ENCODE peak calls at places on chromosomes 3 and 15, in ten cellular contexts. F, B, I, J, U, D, T, Y, G and R are unnamed samples.

GRCh38 chr3:64011685-64012084 is 11.6 kb downstream of the PSMD6 start:
- DNase-seq in F (no peak), B (no peak), I (no peak), J (no peak), U (no peak), D (peak), T (no peak), Y (no peak), G (no peak), R (peak)

GRCh38 chr3:4750306-4751056 is 228.8 kb upstream of the BHLHE40 start:
- DNase-seq in F (peak), B (no peak), I (no peak), J (no peak), U (peak), D (peak), T (no peak), Y (peak), G (no peak), R (peak)

GRCh38 chr3:106277731-106278130 is 408.9 kb upstream of the CBLB start:
- DNase-seq in F (no peak), B (no peak), I (no peak), J (no peak), U (no peak), D (no peak), T (no peak), Y (no peak), G (no peak), R (no peak)

GRCh38 chr3:163218336-163218735 is 1721.7 kb downstream of the OTOL1 start:
- DNase-seq in F (no peak), B (no peak), I (no peak), J (no peak), U (no peak), D (no peak), T (no peak), Y (no peak), G (no peak), R (no peak)

GRCh38 chr3:127953636-127954035 is 38.6 kb downstream of the KBTBD12 start:
- DNase-seq in F (no peak), B (no peak), I (no peak), J (no peak), U (no peak), D (peak), T (no peak), Y (no peak), G (no peak), R (peak)

GRCh38 chr15:63371297-63371918 is 10.2 kb downstream of the CA12 start:
- DNase-seq in F (peak), B (peak), I (peak), J (no peak), U (no peak), D (peak), T (no peak), Y (peak), G (no peak), R (peak)

GRCh38 chr3:152121292-152121654 is 147.5 kb upstream of the MBNL1 start:
- DNase-seq in F (no peak), B (peak), I (peak), J (no peak), U (no peak), D (peak), T (peak), Y (no peak), G (no peak), R (peak)

GRCh38 chr3:47013231-47013630 is 33.8 kb downstream of the NBEAL2 start:
- DNase-seq in F (no peak), B (no peak), I (no peak), J (peak), U (no peak), D (no peak), T (no peak), Y (no peak), G (no peak), R (no peak)

GRCh38 chr3:151146071-151146730 is 56.8 kb downstream of the GPR171 start:
- DNase-seq in F (peak), B (no peak), I (peak), J (peak), U (peak), D (peak), T (peak), Y (peak), G (peak), R (peak)

GRCh38 chr3:171427771-171428320 is 32.4 kb downstream of the TNIK start:
- DNase-seq in F (peak), B (no peak), I (no peak), J (no peak), U (no peak), D (no peak), T (no peak), Y (no peak), G (peak), R (no peak)

GRCh38 chr3:69324362-69325025 is 61.4 kb downstream of the FRMD4B start:
- DNase-seq in F (peak), B (no peak), I (no peak), J (no peak), U (no peak), D (no peak), T (no peak), Y (no peak), G (peak), R (peak)

GRCh38 chr3:27533718-27534578 is 49.8 kb upstream of the SLC4A7 start:
- DNase-seq in F (peak), B (peak), I (peak), J (peak), U (peak), D (peak), T (peak), Y (peak), G (peak), R (peak)

GRCh38 chr3:189677667-189678066 is 46.5 kb downstream of the TP63 start:
- DNase-seq in F (no peak), B (no peak), I (no peak), J (no peak), U (no peak), D (no peak), T (no peak), Y (no peak), G (no peak), R (no peak)

GRCh38 chr15:31484986-31485385 is 158.4 kb downstream of the KLF13 start:
- DNase-seq in F (no peak), B (no peak), I (no peak), J (peak), U (peak), D (no peak), T (no peak), Y (no peak), G (no peak), R (no peak)

GRCh38 chr3:169699070-169699469 is 35.6 kb upstream of the MECOM start:
- DNase-seq in F (no peak), B (no peak), I (no peak), J (no peak), U (no peak), D (peak), T (no peak), Y (no peak), G (no peak), R (peak)

GRCh38 chr15:88246666-88247446 is 9.7 kb downstream of the NTRK3 start:
- DNase-seq in F (peak), B (no peak), I (peak), J (peak), U (peak), D (peak), T (peak), Y (peak), G (peak), R (peak)

GRCh38 chr3:127857270-127857801 is 35.0 kb upstream of the MGLL start:
- DNase-seq in F (peak), B (no peak), I (peak), J (no peak), U (no peak), D (peak), T (no peak), Y (no peak), G (no peak), R (peak)

GRCh38 chr3:7368597-7368996 is 507.7 kb downstream of the GRM7 start:
- DNase-seq in F (no peak), B (no peak), I (no peak), J (no peak), U (no peak), D (no peak), T (no peak), Y (no peak), G (no peak), R (no peak)

DNA sequence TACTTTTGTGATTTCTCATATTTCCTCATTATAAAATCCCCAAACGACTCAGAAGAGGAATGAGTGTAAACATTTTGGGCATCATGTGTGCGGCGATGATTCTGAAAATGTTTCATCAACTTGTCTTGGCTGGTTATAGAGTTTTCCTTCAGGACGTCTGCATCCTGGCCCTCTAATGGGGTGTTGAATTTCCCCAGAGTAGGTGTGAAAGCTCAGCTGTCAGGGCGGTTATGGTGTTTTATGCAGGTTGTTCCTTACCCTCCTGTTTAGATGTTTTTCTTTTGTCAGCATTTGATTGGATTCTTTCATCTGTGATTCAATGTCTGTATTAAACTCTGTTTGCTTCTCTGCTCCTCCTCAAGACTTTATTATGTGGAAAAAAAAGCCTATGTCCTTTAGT is 164.1 kb downstream of the OTOL1 start:
- DNase-seq in F (no peak), B (no peak), I (no peak), J (no peak), U (no peak), D (no peak), T (no peak), Y (no peak), G (no peak), R (no peak)
- H3K4me3 ChIP-seq in F (no peak), B (no peak), I (no peak), J (no peak), U (no peak), D (no peak), T (no peak), Y (no peak), G (no peak), R (no peak)

GRCh38 chr3:154301556-154301955 is 22.7 kb downstream of the DHX36 start:
- DNase-seq in F (no peak), B (no peak), I (peak), J (no peak), U (no peak), D (no peak), T (no peak), Y (no peak), G (no peak), R (no peak)
- TF ChIP-seq CTCF in F (no peak), B (no peak), I (no peak), J (no peak), U (no peak), D (no peak), T (no peak), Y (no peak), G (no peak), R (no peak)

GRCh38 chr15:61700803-61701202 is 359.4 kb downstream of the VPS13C start:
- DNase-seq in F (no peak), B (no peak), I (no peak), J (no peak), U (no peak), D (no peak), T (no peak), Y (no peak), G (no peak), R (no peak)

GRCh38 chr15:61697796-61698195 is 362.5 kb downstream of the VPS13C start:
- DNase-seq in F (no peak), B (no peak), I (no peak), J (no peak), U (no peak), D (no peak), T (no peak), Y (no peak), G (no peak), R (no peak)

GRCh38 chr15:61701455-61701854 is 358.8 kb downstream of the VPS13C start:
- DNase-seq in F (no peak), B (no peak), I (no peak), J (no peak), U (no peak), D (no peak), T (no peak), Y (no peak), G (no peak), R (no peak)

GRCh38 chr15:61702224-61703120 is 357.8 kb downstream of the VPS13C start:
- DNase-seq in F (no peak), B (no peak), I (no peak), J (no peak), U (no peak), D (peak), T (no peak), Y (no peak), G (peak), R (no peak)
- H3K4me3 ChIP-seq in F (no peak), B (no peak), I (no peak), J (no peak), U (no peak), D (no peak), T (no peak), Y (no peak), G (no peak), R (no peak)

DNA sequence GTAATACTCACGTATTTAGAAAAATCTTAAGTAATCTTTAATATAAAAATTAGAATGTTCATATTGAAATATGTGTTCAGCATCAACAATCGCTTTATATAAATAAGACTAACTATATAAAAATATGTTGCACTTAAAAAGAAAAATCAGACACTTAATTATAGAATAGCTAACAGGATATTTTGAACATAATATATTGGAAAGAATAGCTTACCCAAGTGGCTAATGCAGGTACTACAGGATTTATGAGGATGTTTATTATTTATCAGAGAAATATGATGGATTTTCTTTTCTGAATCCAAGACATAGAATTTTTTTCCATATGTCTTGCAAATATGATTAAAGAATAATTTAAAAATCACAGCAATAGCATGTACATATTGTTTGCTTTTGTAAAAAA is 567.9 kb upstream of the GBE1 start:
- DNase-seq in F (no peak), B (no peak), I (no peak), J (no peak), U (no peak), D (no peak), T (no peak), Y (no peak), G (no peak), R (no peak)
- TF ChIP-seq CTCF in F (no peak), B (no peak), I (no peak), J (no peak), U (no peak), D (peak), T (no peak), Y (no peak), G (no peak), R (peak)

DNA sequence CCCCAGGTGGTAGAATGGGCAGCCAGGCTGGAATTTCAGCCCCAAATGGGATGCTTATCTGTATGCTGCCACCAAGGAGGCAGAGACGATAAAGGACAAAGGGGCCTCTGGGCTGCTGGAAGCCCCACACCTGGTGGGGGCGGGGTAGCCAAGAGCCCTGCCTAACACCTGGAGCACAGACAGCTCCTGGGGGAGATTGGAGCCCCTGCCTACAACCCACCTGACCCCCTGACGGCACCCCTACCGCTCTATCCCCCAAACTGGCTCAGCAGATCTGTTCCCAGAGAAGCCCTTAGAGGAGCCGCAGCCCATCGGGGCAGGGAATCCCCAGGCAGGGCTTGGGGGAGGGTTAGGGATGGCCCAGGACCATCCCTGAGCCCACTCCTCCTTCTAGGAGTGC is 15.8 kb upstream of the SEMA3F start:
- DNase-seq in F (no peak), B (no peak), I (no peak), J (no peak), U (no peak), D (no peak), T (no peak), Y (no peak), G (peak), R (no peak)
- H3K4me3 ChIP-seq in F (no peak), B (no peak), I (no peak), J (no peak), U (no peak), D (no peak), T (no peak), Y (no peak), G (peak), R (no peak)

GRCh38 chr3:24396338-24396737 is 98.3 kb downstream of the THRB start:
- DNase-seq in F (no peak), B (no peak), I (no peak), J (no peak), U (no peak), D (no peak), T (no peak), Y (no peak), G (peak), R (no peak)
- TF ChIP-seq CTCF in F (no peak), B (no peak), I (no peak), J (no peak), U (no peak), D (no peak), T (no peak), Y (no peak), G (peak), R (no peak)

GRCh38 chr15:90191344-90191687 is 9.8 kb upstream of the SEMA4B start:
- DNase-seq in F (no peak), B (no peak), I (no peak), J (no peak), U (no peak), D (no peak), T (no peak), Y (no peak), G (no peak), R (no peak)

GRCh38 chr15:90188914-90189748 is 12.0 kb upstream of the SEMA4B start:
- DNase-seq in F (peak), B (no peak), I (no peak), J (no peak), U (no peak), D (no peak), T (no peak), Y (no peak), G (no peak), R (no peak)

GRCh38 chr15:90190606-90191343 is 10.4 kb upstream of the SEMA4B start:
- DNase-seq in F (no peak), B (no peak), I (no peak), J (peak), U (peak), D (no peak), T (no peak), Y (no peak), G (no peak), R (no peak)

GRCh38 chr15:90191795-90192494 is 9.2 kb upstream of the SEMA4B start:
- DNase-seq in F (peak), B (no peak), I (peak), J (peak), U (peak), D (no peak), T (no peak), Y (peak), G (no peak), R (peak)

GRCh38 chr15:90189781-90190467 is 11.2 kb upstream of the SEMA4B start:
- DNase-seq in F (no peak), B (no peak), I (no peak), J (peak), U (no peak), D (no peak), T (no peak), Y (no peak), G (no peak), R (no peak)
- H3K4me3 ChIP-seq in F (no peak), B (no peak), I (no peak), J (no peak), U (no peak), D (no peak), T (no peak), Y (no peak), G (no peak), R (no peak)

DNA sequence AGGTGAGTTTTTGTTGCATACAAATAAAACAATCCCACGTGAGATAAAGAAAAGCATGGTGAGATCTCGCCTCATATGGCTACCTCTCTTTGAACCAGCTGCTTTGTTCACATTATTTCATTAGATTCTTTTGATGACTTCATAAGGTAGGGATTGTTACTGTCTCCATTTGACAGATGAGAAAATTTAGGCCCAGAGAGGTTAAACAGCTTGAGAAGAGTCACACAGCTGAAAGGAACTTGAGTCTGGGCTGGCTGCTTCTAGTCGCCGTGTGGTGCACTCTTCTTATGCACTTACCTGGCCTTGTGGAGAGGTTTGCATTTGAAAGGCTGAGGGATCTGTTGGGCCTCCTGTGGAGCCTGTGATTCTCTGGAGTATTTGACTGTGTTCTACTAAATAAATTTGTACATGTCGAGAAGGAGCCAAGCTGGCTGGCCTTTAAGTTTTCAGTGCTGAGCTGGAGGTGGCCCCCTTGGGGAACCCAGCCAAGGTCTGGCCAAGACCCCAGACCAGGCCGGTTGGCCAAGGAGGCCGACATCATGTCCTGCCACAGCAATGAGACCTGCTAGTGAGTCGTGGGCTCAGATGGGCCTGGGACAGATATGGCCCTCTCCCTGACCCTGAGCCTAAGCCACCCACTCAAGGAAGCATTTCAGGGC is 125.1 kb downstream of the SMAD6 start:
- DNase-seq in F (no peak), B (no peak), I (no peak), J (peak), U (no peak), D (no peak), T (no peak), Y (no peak), G (peak), R (no peak)
- TF ChIP-seq CTCF in F (no peak), B (no peak), I (no peak), J (no peak), U (no peak), D (no peak), T (no peak), Y (no peak), G (no peak), R (no peak)

GRCh38 chr15:96329403-96329981 is 1.0 kb upstream of the NR2F2 start:
- DNase-seq in F (no peak), B (no peak), I (peak), J (peak), U (no peak), D (peak), T (no peak), Y (peak), G (no peak), R (no peak)

GRCh38 chr15:96330064-96330449 is 443 bp upstream of the NR2F2 start:
- DNase-seq in F (peak), B (no peak), I (peak), J (no peak), U (peak), D (peak), T (no peak), Y (no peak), G (peak), R (peak)

GRCh38 chr15:96331942-96332853 is 1.7 kb downstream of the NR2F2 start:
- DNase-seq in F (peak), B (no peak), I (peak), J (peak), U (peak), D (peak), T (no peak), Y (peak), G (peak), R (peak)

GRCh38 chr15:96331141-96331941 is 841 bp downstream of the NR2F2 start:
- DNase-seq in F (peak), B (no peak), I (peak), J (peak), U (peak), D (peak), T (no peak), Y (peak), G (no peak), R (peak)

DNA sequence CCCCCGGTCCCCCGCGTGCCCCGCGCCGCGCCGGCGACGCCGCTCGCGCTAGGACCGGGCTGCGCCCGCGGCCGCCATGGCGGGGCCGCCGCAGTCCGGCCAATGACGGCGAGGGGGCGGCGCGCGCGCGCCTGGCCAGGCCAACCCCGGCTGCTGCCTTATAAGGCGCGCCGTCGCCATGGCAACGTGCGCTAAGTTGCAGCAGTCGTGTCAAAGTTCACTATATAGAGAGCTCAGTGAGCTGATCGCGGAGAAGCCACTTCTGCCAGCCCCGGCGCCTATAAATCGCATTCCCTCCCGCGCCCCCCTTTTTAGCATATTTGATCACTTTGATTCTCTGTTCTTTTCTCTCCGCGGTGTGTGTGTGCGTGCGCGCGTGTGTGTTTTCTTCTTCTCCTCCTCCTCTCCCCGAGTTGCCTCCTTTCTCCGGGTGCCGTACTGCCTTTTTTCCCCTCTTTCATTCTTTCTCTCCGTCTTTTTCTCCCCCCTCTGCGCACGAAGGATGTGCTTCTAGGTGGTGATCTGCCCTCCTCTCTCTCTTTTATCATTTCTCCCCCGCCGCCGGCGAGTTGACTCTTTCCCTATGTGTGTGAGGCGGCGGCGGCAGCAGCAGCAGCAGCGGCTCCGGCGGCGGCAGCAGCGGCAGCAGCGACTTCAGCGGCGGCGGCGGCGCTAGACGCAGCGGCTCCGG is at the start of gene NR2F2:
- DNase-seq in F (peak), B (peak), I (peak), J (peak), U (peak), D (peak), T (peak), Y (peak), G (peak), R (peak)
- H3K4me3 ChIP-seq in F (peak), B (peak), I (peak), J (peak), U (peak), D (peak), T (peak), Y (peak), G (peak), R (peak)

GRCh38 chr3:149371001-149371722 is 6.3 kb downstream of the TM4SF1 start:
- DNase-seq in F (peak), B (no peak), I (peak), J (no peak), U (no peak), D (peak), T (no peak), Y (no peak), G (peak), R (peak)
- TF ChIP-seq CTCF in F (no peak), B (no peak), I (peak), J (no peak), U (no peak), D (no peak), T (peak), Y (no peak), G (peak), R (no peak)